ENCODE peak calls at places on chromosome 9, in eight cellular contexts. E is mucosa of descending colon, B is uterus, X is psoas muscle, J is BJ, R is GM12878, H is pancreas, W is A549. P is an unnamed sample.

GRCh38 chr9:84996049-84996448 is 326.5 kb downstream of the NTRK2 start:
- DNase-seq in E (no peak), W (peak; percentile 49), J (peak; percentile 85), R (no peak), X (no peak), H (no peak), B (no peak), P (no peak)

GRCh38 chr9:108056083-108056804 is 566.7 kb upstream of the KLF4 start:
- DNase-seq in J (no peak), E (no peak), R (no peak), X (no peak), W (peak; percentile 31), H (no peak), B (no peak), P (no peak)

GRCh38 chr9:80157561-80157983 is 585.8 kb downstream of the TLE4 start:
- DNase-seq in W (no peak), E (no peak), H (no peak), R (no peak), J (peak; percentile 55), X (no peak), B (no peak), P (no peak)

GRCh38 chr9:117411547-117411946 is 3.3 kb downstream of the ASTN2 start:
- DNase-seq in R (no peak), W (peak; percentile 51), B (no peak), E (no peak), J (no peak), X (no peak), H (peak; percentile 67), P (no peak)

GRCh38 chr9:94014066-94014654 is 59.0 kb upstream of the BARX1 start:
- DNase-seq in R (no peak), J (no peak), W (peak; percentile 39), X (no peak), H (no peak), E (no peak), B (no peak), P (no peak)

GRCh38 chr9:116039893-116040292 is 113.7 kb upstream of the PAPPA start:
- DNase-seq in E (no peak), J (no peak), R (no peak), W (no peak), B (no peak), X (no peak), H (no peak), P (no peak)

GRCh38 chr9:113803811-113804589 is 72.1 kb upstream of the ZNF618 start:
- DNase-seq in W (no peak), H (no peak), X (no peak), J (no peak), E (no peak), R (no peak), B (no peak), P (no peak)

GRCh38 chr9:98997580-98997979 is 53.9 kb downstream of the COL15A1 start:
- DNase-seq in H (no peak), X (no peak), B (no peak), W (no peak), R (no peak), J (no peak), E (no peak), P (no peak)

GRCh38 chr9:137947012-137947411 is 69.4 kb downstream of the CACNA1B start:
- DNase-seq in W (no peak), H (no peak), E (no peak), B (no peak), X (no peak), R (no peak), J (no peak), P (no peak)

DNA sequence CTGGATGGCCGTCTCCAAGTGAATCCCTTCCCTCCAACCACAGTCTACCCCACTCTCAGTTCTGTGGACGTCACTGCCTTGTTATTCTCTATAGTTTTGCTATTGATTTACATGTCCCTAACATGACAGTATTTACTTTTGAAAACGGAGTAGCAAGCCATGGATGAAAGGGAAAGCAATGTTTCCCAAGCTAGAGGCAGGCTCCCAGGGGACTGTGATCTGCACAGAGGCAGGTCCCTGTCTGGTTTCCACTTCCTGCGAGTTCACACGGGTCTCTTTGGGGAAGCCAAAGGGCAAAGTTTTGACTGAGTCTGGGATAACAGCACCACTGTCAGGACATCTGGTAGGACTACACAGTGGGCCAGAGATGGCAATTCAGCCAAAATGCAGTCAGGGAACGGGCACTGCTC is 12.7 kb downstream of the C9orf153 start:
- DNase-seq in R (peak; percentile 80), X (no peak), H (no peak), E (no peak), J (no peak), B (no peak), W (peak; percentile 14), P (no peak)
- TF ChIP-seq CTCF in R (peak; percentile 43), X (peak; percentile 17), H (no peak), E (no peak), J (no peak), B (no peak), W (no peak), P (no peak)

GRCh38 chr9:126611188-126611587 is 2.5 kb upstream of the LMX1B start:
- DNase-seq in B (no peak), H (no peak), W (no peak), R (no peak), J (no peak), E (no peak), X (no peak), P (no peak)

GRCh38 chr9:126612329-126612812 is 1.4 kb upstream of the LMX1B start:
- DNase-seq in W (no peak), H (no peak), E (no peak), X (no peak), J (no peak), R (no peak), B (no peak), P (no peak)

GRCh38 chr9:126613656-126614055 is at the start of gene LMX1B:
- DNase-seq in J (no peak), E (no peak), R (no peak), B (no peak), W (peak; percentile 89), H (no peak), X (peak; percentile 67), P (peak; percentile 22)

GRCh38 chr9:126612813-126613641 is 701 bp upstream of the LMX1B start:
- DNase-seq in R (no peak), H (no peak), E (no peak), X (no peak), W (no peak), J (no peak), B (no peak), P (no peak)

DNA sequence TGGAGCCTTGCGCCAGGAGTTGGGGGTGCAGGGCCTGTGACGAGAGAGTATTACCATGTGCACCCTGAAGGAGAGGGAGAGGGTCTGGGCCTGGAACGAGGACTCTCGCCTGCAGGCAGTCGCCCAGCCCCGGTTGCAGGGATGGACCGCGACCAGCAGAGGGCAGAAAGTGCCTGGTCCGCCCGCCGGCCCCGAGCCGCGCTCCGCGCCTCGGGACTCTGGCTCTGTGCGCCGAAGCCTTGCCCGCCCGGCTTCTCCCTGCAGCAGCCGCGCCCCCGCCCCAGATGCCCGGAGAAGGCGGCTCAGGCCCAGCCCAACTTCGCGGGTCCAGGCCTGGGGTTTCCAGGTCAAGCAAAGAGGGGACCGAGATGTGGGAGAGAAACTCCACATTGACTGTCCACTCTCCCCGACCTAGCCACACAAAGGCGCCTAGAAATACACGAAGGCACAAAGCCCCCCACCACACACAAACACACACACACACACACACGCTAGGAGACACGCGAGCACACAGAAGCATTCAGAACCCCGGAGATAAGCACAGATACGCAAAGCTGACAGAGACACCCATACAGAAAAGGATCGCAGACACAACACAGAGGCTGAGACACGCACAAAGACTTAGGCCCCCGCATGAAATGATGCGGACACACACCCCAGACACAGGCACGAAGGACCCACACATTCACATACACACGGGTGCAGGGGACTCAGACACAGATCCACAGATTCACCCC is 2.0 kb upstream of the LMX1B start:
- DNase-seq in B (peak; percentile 64), X (peak; percentile 77), W (peak; percentile 75), J (no peak), E (peak; percentile 84), R (no peak), H (peak; percentile 71), P (peak; percentile 70)
- H3K4me3 ChIP-seq in B (no peak overlapping the region), X (peak overlapping the region; percentile 60), W (peak overlapping the region; percentile 79), J (no peak overlapping the region), E (no peak overlapping the region), R (no peak overlapping the region), H (peak overlapping the region; percentile 43), P (no peak overlapping the region)

GRCh38 chr9:92140074-92140753 is 25.0 kb upstream of the SPTLC1 start:
- DNase-seq in W (peak; percentile 72), H (peak; percentile 64), E (peak; percentile 82), X (peak; percentile 73), B (peak; percentile 84), R (no peak), J (no peak), P (peak; percentile 78)

GRCh38 chr9:92142329-92142728 is 27.1 kb upstream of the SPTLC1 start:
- DNase-seq in W (no peak), E (no peak), J (no peak), R (no peak), X (no peak), H (no peak), B (no peak), P (no peak)

GRCh38 chr9:92138157-92138959 is 23.1 kb upstream of the SPTLC1 start:
- DNase-seq in E (peak; percentile 80), X (peak; percentile 74), H (no peak), W (peak; percentile 51), B (peak; percentile 74), J (no peak), R (no peak), P (peak; percentile 64)

GRCh38 chr9:92140754-92141143 is 25.5 kb upstream of the SPTLC1 start:
- DNase-seq in H (no peak), J (no peak), W (no peak), R (no peak), B (no peak), X (no peak), E (no peak), P (no peak)

DNA sequence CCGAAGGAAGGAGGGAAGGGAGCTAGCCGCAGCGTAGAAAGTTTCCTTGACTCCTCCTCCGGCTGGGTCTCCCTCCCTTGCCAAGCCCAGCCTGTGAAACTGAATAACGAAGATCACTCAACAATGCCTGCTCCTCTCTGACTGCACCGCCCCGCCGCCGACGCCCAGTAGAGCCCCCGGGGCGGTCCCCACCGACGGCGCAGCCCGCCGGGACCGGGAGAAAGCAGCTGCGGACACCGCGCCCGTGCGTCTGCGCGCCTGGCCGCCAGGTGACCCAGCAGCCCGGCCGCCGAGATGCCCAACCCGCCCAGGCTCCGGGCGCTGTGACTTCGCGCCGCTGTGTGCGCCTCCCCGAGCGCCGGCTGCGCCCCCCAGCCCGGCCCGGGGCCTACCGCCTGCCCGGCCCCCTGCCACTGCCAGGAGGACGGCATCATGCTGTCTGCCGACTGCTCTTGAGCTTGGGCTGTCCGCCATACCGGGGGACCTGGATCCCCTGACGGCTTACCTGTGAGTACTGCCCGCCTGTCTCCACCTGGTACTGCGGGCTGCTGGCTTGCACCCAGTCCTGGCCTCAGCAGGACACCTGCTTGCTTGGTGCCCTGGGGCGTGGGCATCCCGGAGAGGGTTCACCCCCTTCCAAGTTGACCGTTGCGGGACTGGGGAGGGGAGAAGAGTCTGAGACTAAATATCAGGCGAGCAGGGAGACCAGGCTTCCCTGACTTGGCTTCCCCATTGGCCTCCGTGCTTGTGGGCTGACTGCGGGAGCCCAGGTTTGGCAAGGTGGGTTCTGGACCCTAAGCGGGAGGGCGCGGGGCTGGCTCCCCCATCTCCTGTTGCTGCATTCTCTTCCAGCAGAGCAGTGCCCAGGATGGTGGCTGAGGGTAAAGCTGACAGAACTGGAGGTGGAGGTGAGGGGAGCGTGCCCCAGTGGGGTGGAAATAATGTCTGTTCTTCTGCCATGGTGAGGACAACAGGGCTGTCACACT is 26.2 kb upstream of the SPTLC1 start:
- DNase-seq in X (peak; percentile 48), R (no peak), J (no peak), B (peak; percentile 59), W (no peak), E (peak; percentile 43), H (no peak), P (no peak)
- TF ChIP-seq CTCF in X (no peak), R (no peak), J (no peak), B (peak; percentile 48), W (no peak), E (no peak), H (no peak), P (no peak)

GRCh38 chr9:130243015-130243881 is 22.3 kb upstream of the HMCN2 start:
- DNase-seq in R (peak; percentile 31), H (peak; percentile 46), B (peak; percentile 78), W (peak; percentile 79), E (peak; percentile 82), J (no peak), X (peak; percentile 78), P (peak; percentile 79)
- H3K4me3 ChIP-seq in R (no peak overlapping the region), H (no peak overlapping the region), B (no peak overlapping the region), W (peak overlapping the region; percentile 40), E (no peak overlapping the region), J (no peak overlapping the region), X (no peak overlapping the region), P (no peak overlapping the region)